ENCODE peak calls at places on chromosomes 3 and 15, in five cellular contexts. V is HL-60, A is HCT116, I is endothelial cell of umbilical vein, Y is sigmoid colon. C is an unnamed sample.

GRCh38 chr3:195238626-195239118 is 32.3 kb downstream of the XXYLT1 start:
- DNase-seq in Y (peak; percentile 96), A (no peak), I (no peak), V (no peak), C (peak; percentile 63)

GRCh38 chr3:27559835-27560234 is 75.7 kb upstream of the SLC4A7 start:
- DNase-seq in V (no peak), I (peak; percentile 99), A (no peak), Y (peak; percentile 77), C (no peak)

GRCh38 chr15:63818191-63818590 is 15.6 kb downstream of the HERC1 start:
- DNase-seq in I (peak; percentile 87), Y (no peak), V (no peak), A (no peak), C (no peak)

GRCh38 chr15:68277131-68277604 is 377 bp upstream of the FEM1B start:
- DNase-seq in I (no peak), Y (peak; percentile 78), A (no peak), V (no peak), C (no peak)

GRCh38 chr3:114420072-114420471 is 126.2 kb downstream of the TIGIT start:
- DNase-seq in I (no peak), V (no peak), Y (no peak), A (no peak), C (no peak)

GRCh38 chr15:69729167-69729748 is 276.6 kb downstream of the RPLP1 start:
- DNase-seq in Y (no peak), I (peak; percentile 39), V (no peak), A (peak; percentile 18), C (peak; percentile 83)

GRCh38 chr3:52087728-52088127 is 31.4 kb upstream of the DUSP7 start:
- DNase-seq in I (no peak), Y (no peak), A (no peak), V (no peak), C (peak; percentile 38)

GRCh38 chr3:48695113-48695753 is 9.5 kb upstream of the NCKIPSD start:
- DNase-seq in I (peak; percentile 57), V (no peak), A (no peak), Y (peak; percentile 90), C (peak; percentile 66)

GRCh38 chr3:102180291-102180931 is 254.4 kb upstream of the ZPLD1 start:
- DNase-seq in I (peak; percentile 94), A (no peak), Y (no peak), V (no peak), C (no peak)

GRCh38 chr3:132596816-132597433 is at the start of gene ACKR4:
- DNase-seq in I (peak; percentile 78), Y (no peak), A (no peak), V (no peak), C (no peak)

GRCh38 chr15:31296304-31297220 is 30.1 kb upstream of the KLF13 start:
- DNase-seq in A (no peak), Y (peak; percentile 68), V (no peak), I (peak; percentile 61), C (peak; percentile 66)

GRCh38 chr3:156535162-156535627 is 19.7 kb downstream of the SSR3 start:
- DNase-seq in V (peak; percentile 34), Y (peak; percentile 94), I (peak; percentile 94), A (peak; percentile 56), C (no peak)

GRCh38 chr3:152258448-152259302 is 10.1 kb upstream of the MBNL1 start:
- DNase-seq in A (peak; percentile 80), Y (peak; percentile 85), V (peak; percentile 94), I (peak; percentile 88), C (no peak)

GRCh38 chr3:41158947-41159346 is 40.4 kb upstream of the CTNNB1 start:
- DNase-seq in Y (no peak), V (no peak), I (no peak), A (no peak), C (no peak)

GRCh38 chr15:88591384-88591783 is 29.8 kb upstream of the AEN start:
- DNase-seq in A (no peak), I (no peak), Y (no peak), V (no peak), C (no peak)

GRCh38 chr15:68374346-68374745 is 57.6 kb downstream of the ITGA11 start:
- DNase-seq in A (no peak), V (no peak), Y (peak; percentile 39), I (no peak), C (no peak)

GRCh38 chr3:172272699-172273098 is 175.6 kb downstream of the GHSR start:
- DNase-seq in A (no peak), I (no peak), Y (no peak), V (no peak), C (no peak)

GRCh38 chr3:119315600-119316312 is 21.6 kb downstream of the ARHGAP31 start:
- DNase-seq in I (no peak), A (no peak), V (no peak), Y (no peak), C (no peak)

GRCh38 chr3:34229871-34230270 is 431.4 kb downstream of the PDCD6IP start:
- DNase-seq in I (no peak), V (no peak), A (no peak), Y (no peak), C (no peak)

GRCh38 chr3:152159328-152159727 is 109.4 kb upstream of the MBNL1 start:
- DNase-seq in A (no peak), I (no peak), V (no peak), Y (no peak), C (no peak)

GRCh38 chr15:90002428-90002844 is 1.3 kb downstream of the ZNF710 start:
- DNase-seq in I (peak; percentile 44), V (peak; percentile 26), Y (peak; percentile 78), A (no peak), C (peak; percentile 87)

GRCh38 chr3:113533534-113533892 is 1.2 kb downstream of the SIDT1 start:
- DNase-seq in Y (no peak), V (no peak), I (no peak), A (no peak), C (no peak)

GRCh38 chr15:85482896-85483295 is 102.5 kb downstream of the AKAP13 start:
- DNase-seq in V (peak; percentile 55), I (no peak), Y (no peak), A (no peak), C (no peak)

GRCh38 chr15:87672309-87672897 is 584.1 kb downstream of the NTRK3 start:
- DNase-seq in I (peak; percentile 2), Y (no peak), A (no peak), V (no peak), C (no peak)

DNA sequence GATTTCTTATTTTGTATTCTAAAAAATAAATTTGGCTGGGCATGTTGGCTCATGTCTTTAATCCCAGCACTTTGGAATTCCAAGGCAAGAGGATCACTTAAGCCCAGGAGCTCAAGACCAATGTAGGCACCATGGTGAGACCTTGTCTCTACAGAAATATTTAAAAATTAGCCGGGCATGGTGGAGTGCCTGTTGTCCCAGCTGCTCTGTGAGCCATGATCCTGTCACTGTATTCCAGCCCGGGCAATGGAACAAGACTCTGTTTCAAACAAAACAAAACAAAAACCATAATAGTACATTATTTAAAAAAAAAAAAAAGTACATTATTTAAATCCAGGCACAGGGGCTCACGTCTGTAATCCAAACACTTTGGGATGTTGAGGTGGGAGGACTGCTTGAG is 5.5 kb upstream of the RTF1 start:
- DNase-seq in I (no peak), A (no peak), Y (no peak), V (no peak), C (no peak)
- H3K4me3 ChIP-seq in I (no peak overlapping the region), A (no peak overlapping the region), Y (no peak overlapping the region), V (no peak overlapping the region), C (no peak overlapping the region)

DNA sequence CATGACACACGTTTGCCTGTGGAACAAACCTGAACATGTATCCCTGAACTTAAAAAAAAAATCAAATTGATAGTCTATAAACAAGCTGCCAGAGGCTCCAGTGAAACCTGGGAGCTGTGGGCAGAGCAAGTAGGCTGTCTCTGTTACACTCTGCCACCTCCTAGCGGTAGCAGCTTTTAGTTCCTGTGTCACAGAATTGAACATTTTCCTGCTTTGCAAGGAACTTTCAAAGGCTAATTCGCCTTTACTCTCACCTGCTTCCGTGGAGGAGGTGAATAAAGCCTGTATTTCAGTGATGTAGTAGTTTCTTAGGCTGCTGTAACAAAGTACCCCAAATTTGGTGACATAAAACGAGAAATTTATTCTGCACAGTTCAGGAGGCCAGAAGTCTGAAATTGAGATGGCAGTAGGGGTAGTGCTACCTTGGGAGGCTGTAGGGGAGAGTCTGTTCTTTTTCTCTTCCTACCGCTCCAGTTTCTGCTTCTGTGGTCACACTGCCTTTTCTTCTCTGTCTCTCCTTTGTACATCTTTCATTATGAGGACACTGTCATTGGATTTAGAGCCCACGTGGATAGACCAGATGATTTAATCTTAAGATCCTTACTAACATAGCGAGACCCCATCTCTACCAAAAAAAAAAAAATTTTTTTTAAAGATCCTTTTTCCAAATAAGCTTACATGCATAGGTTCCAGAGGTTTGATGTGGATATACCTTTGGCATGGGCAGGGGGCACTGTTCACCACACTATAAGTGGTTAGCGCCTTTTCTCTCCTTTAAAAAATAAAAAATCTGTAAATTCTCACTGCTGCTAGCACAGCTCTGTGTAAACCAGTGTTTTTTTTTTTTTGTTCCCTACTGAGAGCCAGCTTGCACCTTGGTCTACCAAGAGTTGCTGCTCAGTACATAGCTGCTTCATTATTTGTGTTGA is 25.3 kb downstream of the FBXO22 start:
- DNase-seq in I (no peak), V (peak; percentile 32), Y (no peak), A (peak; percentile 10), C (no peak)
- TF ChIP-seq CTCF in I (no peak), V (no peak), Y (no peak), A (peak; percentile 55), C (no peak)

DNA sequence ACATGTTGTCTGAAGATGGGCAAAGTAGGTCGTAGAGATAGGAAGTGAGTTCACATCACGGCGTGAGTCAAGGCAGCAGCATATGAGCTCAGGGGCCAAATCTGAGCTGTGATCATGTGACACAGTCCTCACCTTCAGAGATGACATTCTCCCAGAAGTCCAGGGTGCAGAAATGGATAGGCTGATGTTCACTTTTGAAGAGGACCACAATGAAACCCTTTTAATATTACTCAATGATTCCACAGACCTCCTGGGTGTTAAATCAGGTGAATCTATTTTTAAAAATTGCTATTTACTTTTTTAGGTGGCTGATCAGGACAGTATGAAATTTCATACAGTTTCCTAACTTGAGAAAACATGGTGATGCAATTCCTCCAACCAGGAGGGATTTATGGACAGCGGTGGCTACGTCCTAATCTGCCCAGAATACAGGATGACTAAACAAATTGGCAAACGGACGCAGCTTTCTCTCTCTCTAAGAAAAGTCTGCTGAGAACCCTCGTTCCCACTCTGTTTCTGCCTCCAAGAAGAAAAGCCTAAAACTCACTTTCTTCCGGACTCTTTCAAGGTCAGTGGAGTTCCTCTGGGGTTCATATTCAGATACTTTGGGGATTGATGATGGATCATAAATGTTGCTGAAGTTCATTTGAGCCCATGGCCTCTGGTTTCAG is 34.4 kb downstream of the B3GNT5 start:
- DNase-seq in V (no peak), Y (peak; percentile 81), I (peak; percentile 30), A (no peak), C (no peak)
- TF ChIP-seq POLR2AphosphoS5 in V (no peak), Y (peak; percentile 62), I (no peak), A (no peak), C (no peak)

GRCh38 chr3:70980646-70981031 is 602.9 kb downstream of the FOXP1 start:
- DNase-seq in V (no peak), A (no peak), I (no peak), Y (no peak), C (no peak)

GRCh38 chr3:70982274-70982673 is 601.3 kb downstream of the FOXP1 start:
- DNase-seq in I (no peak), A (no peak), Y (no peak), V (no peak), C (no peak)

GRCh38 chr3:70981252-70981933 is 602.1 kb downstream of the FOXP1 start:
- DNase-seq in Y (no peak), V (no peak), I (peak; percentile 83), A (no peak), C (no peak)

GRCh38 chr3:70984756-70985155 is 598.8 kb downstream of the FOXP1 start:
- DNase-seq in V (no peak), A (no peak), I (no peak), Y (no peak), C (no peak)

GRCh38 chr3:70982700-70983140 is 600.8 kb downstream of the FOXP1 start:
- DNase-seq in Y (peak; percentile 74), V (no peak), A (peak; percentile 71), I (peak; percentile 97), C (no peak)
- H3K4me3 ChIP-seq in Y (peak overlapping the region; percentile 2), V (no peak overlapping the region), A (no peak overlapping the region), I (no peak overlapping the region), C (no peak overlapping the region)

GRCh38 chr15:40053234-40054055 is 14.5 kb upstream of the SRP14 start:
- DNase-seq in Y (peak; percentile 43), A (no peak), I (no peak), V (no peak), C (peak; percentile 50)
- TF ChIP-seq CTCF in Y (no peak), A (peak; percentile 23), I (peak; percentile 9), V (no peak), C (no peak)